ENCODE peak calls at places on chromosomes 4 and X, in five cellular contexts. C, E, I, M and S are unnamed samples.

GRCh38 chr4:43132010-43132582 is 239.6 kb downstream of the GRXCR1 start:
- DNase-seq in C (peak), M (no peak), I (peak), E (peak), S (no peak)

GRCh38 chrX:20362268-20363002 is 95.7 kb upstream of the RPS6KA3 start:
- DNase-seq in C (peak), M (no peak), I (peak), E (peak), S (peak)

GRCh38 chr4:46886711-46887110 is 22.3 kb downstream of the COX7B2 start:
- DNase-seq in M (no peak), E (no peak), I (no peak), C (peak), S (no peak)

GRCh38 chrX:133985164-133986007 is at the start of gene GPC3:
- DNase-seq in M (no peak), E (peak), I (peak), C (peak), S (no peak)

GRCh38 chrX:42732506-42732905 is 45.5 kb downstream of the PPP1R2C start:
- DNase-seq in M (no peak), I (no peak), C (peak), E (no peak), S (no peak)

GRCh38 chr4:87055340-87055739 is 120.5 kb downstream of the AFF1 start:
- DNase-seq in M (no peak), C (no peak), E (no peak), I (no peak), S (no peak)

GRCh38 chr4:74675673-74676279 is 118.5 kb downstream of the BTC start:
- DNase-seq in C (peak), E (peak), I (peak), M (no peak), S (no peak)

GRCh38 chr4:38065181-38065580 is 105.0 kb downstream of the PTTG2 start:
- DNase-seq in I (no peak), C (no peak), M (no peak), E (no peak), S (no peak)

GRCh38 chr4:8225704-8226443 is 26.8 kb downstream of the SH3TC1 start:
- DNase-seq in E (peak), C (no peak), I (peak), M (no peak), S (no peak)

GRCh38 chrX:105314468-105314867 is 94.0 kb upstream of the TEX13A start:
- DNase-seq in I (no peak), E (no peak), C (no peak), M (no peak), S (no peak)

GRCh38 chr4:104591505-104591904 is 96.8 kb upstream of the CXXC4 start:
- DNase-seq in E (peak), I (peak), C (peak), M (no peak), S (peak)